ENCODE peak calls at places on chromosome 11, in ten cellular contexts. W is cardiac muscle cell, C is MG63, Z is colonic mucosa, E is GM03348, O is ELR, X is GM20000, H is fibroblast of lung, Q is WTC11, M is globus pallidus. K is an unnamed sample.

GRCh38 chr11:2271327-2272240 is 1.2 kb upstream of the ASCL2 start:
- DNase-seq in H (no peak), C (no peak), W (no peak), Z (peak), X (no peak), Q (no peak), M (no peak), O (no peak), E (no peak), K (no peak)

GRCh38 chr11:22459053-22459452 is 120.9 kb downstream of the SLC17A6 start:
- DNase-seq in W (no peak), M (no peak), Q (no peak), O (peak), H (peak), E (peak), Z (no peak), C (peak), X (no peak), K (no peak)

GRCh38 chr11:14577835-14578529 is 57.8 kb upstream of the PSMA1 start:
- DNase-seq in X (no peak), M (no peak), H (no peak), E (no peak), C (no peak), Q (no peak), O (no peak), Z (no peak), W (no peak), K (no peak)

GRCh38 chr11:75450826-75451783 is 18.1 kb upstream of the KLHL35 start:
- DNase-seq in O (no peak), W (peak), Z (no peak), X (no peak), E (no peak), M (no peak), Q (peak), C (no peak), H (no peak), K (no peak)

GRCh38 chr11:64758330-64759079 is 1.3 kb downstream of the PYGM start:
- DNase-seq in H (no peak), Q (no peak), X (peak), W (no peak), M (no peak), O (no peak), Z (no peak), E (no peak), C (no peak), K (no peak)

GRCh38 chr11:12914401-12914912 is 94.7 kb upstream of the RASSF10 start:
- DNase-seq in Q (peak), X (no peak), E (peak), W (peak), H (peak), O (peak), M (peak), C (peak), Z (peak), K (peak)

GRCh38 chr11:8365542-8365941 is 101.9 kb upstream of the LMO1 start:
- DNase-seq in C (no peak), O (peak), W (no peak), E (no peak), X (no peak), M (no peak), Z (no peak), H (no peak), Q (peak), K (no peak)

GRCh38 chr11:132718711-132719641 is 813.3 kb downstream of the OPCML start:
- DNase-seq in E (peak), W (no peak), M (no peak), C (no peak), H (peak), O (no peak), Z (peak), Q (no peak), X (no peak), K (no peak)

GRCh38 chr11:102451693-102452460 is 688 bp downstream of the TMEM123 start:
- DNase-seq in M (peak), Q (peak), H (peak), X (peak), W (peak), E (peak), Z (peak), C (peak), O (peak), K (peak)

GRCh38 chr11:4375431-4376113 is 7.4 kb upstream of the OR52B4 start:
- DNase-seq in H (no peak), M (no peak), Q (no peak), X (no peak), O (no peak), C (no peak), Z (no peak), W (no peak), E (no peak), K (no peak)

GRCh38 chr11:704799-705645 is 1.0 kb upstream of the EPS8L2 start:
- DNase-seq in H (no peak), M (no peak), O (no peak), C (no peak), E (no peak), X (no peak), Z (peak), W (no peak), Q (no peak), K (no peak)

GRCh38 chr11:65066805-65067291 is 8.5 kb upstream of the NAALADL1 start:
- DNase-seq in C (no peak), Q (peak), X (no peak), H (no peak), Z (no peak), W (no peak), O (no peak), M (no peak), E (no peak), K (peak)

GRCh38 chr11:27183672-27184457 is 143.2 kb downstream of the BBOX1 start:
- DNase-seq in H (peak), C (no peak), W (peak), O (peak), Z (peak), X (peak), Q (peak), E (peak), M (peak), K (peak)

GRCh38 chr11:97743205-97743742 is 1277.5 kb upstream of the CNTN5 start:
- DNase-seq in O (no peak), M (no peak), W (no peak), X (no peak), Q (no peak), H (peak), E (no peak), Z (no peak), C (no peak), K (no peak)

GRCh38 chr11:86727105-86727504 is 54.7 kb upstream of the ME3 start:
- DNase-seq in E (no peak), Q (no peak), O (no peak), Z (no peak), W (no peak), M (no peak), X (no peak), C (no peak), H (no peak), K (no peak)

GRCh38 chr11:90204407-90204806 is 18.4 kb downstream of the CHORDC1 start:
- DNase-seq in O (no peak), C (no peak), E (no peak), Z (no peak), Q (no peak), M (no peak), X (no peak), H (no peak), W (no peak), K (no peak)

GRCh38 chr11:57641426-57641825 is 8.3 kb downstream of the YPEL4 start:
- DNase-seq in H (peak), W (peak), O (peak), Q (no peak), X (peak), C (no peak), E (peak), M (no peak), Z (no peak), K (peak)

GRCh38 chr11:122633219-122633829 is 22.2 kb upstream of the UBASH3B start:
- DNase-seq in Z (no peak), M (peak), X (peak), H (peak), Q (peak), E (peak), O (peak), W (peak), C (peak), K (no peak)

GRCh38 chr11:19905280-19905853 is 192.7 kb downstream of the NAV2 start:
- DNase-seq in X (peak), W (peak), O (peak), M (peak), H (peak), Q (no peak), C (no peak), E (peak), Z (no peak), K (peak)

GRCh38 chr11:61962213-61963015 is 5.0 kb downstream of the FTH1 start:
- DNase-seq in H (no peak), X (no peak), E (no peak), Q (no peak), W (no peak), Z (no peak), M (no peak), O (no peak), C (no peak), K (no peak)

GRCh38 chr11:109043318-109043717 is 378.4 kb downstream of the DDX10 start:
- DNase-seq in O (no peak), W (no peak), E (no peak), Z (no peak), Q (no peak), H (no peak), C (no peak), M (no peak), X (peak), K (no peak)

GRCh38 chr11:114386545-114386944 is 13.8 kb downstream of the C11orf71 start:
- DNase-seq in C (no peak), W (no peak), H (peak), O (no peak), E (peak), X (no peak), M (no peak), Z (no peak), Q (no peak), K (no peak)

GRCh38 chr11:34890812-34891211 is 25.4 kb downstream of the APIP start:
- DNase-seq in E (peak), Q (no peak), O (peak), H (peak), W (peak), C (no peak), X (peak), M (peak), Z (no peak), K (peak)

GRCh38 chr11:66906077-66906929 is 49.4 kb downstream of the LRFN4 start:
- DNase-seq in O (no peak), C (no peak), Z (no peak), X (no peak), Q (no peak), E (no peak), H (peak), W (no peak), M (no peak), K (no peak)

GRCh38 chr11:77073328-77074001 is 6.7 kb downstream of the CAPN5 start:
- DNase-seq in H (peak), O (peak), C (peak), M (peak), Q (no peak), Z (peak), E (peak), X (peak), W (peak), K (no peak)

GRCh38 chr11:123653997-123654565 is 343 bp downstream of the SCN3B start:
- DNase-seq in X (peak), H (peak), W (peak), Q (peak), C (peak), E (peak), M (no peak), O (peak), Z (peak), K (no peak)

GRCh38 chr11:62680825-62681240 is 2.0 kb upstream of the UBXN1 start:
- DNase-seq in M (no peak), Z (peak), E (peak), X (peak), C (peak), O (peak), W (peak), Q (no peak), H (peak), K (peak)

GRCh38 chr11:119518746-119519382 is 95.9 kb upstream of the THY1 start:
- DNase-seq in W (peak), Z (no peak), M (no peak), X (no peak), E (peak), O (peak), Q (peak), C (peak), H (peak), K (no peak)

GRCh38 chr11:33775832-33776231 is 1.5 kb upstream of the FBXO3 start:
- DNase-seq in M (no peak), O (peak), Q (no peak), Z (no peak), H (peak), E (no peak), X (peak), C (no peak), W (no peak), K (no peak)

K was measured in NCI-H1436.